ENCODE peak calls at places on chromosomes 3 and 15, in seven cellular contexts. C, P, R, U, W, I and Y are unnamed samples.

GRCh38 chr3:62876064-62876463 is 848 bp upstream of the CADPS start:
- DNase-seq in C (peak; percentile 64), P (peak; percentile 53), R (no peak), U (no peak), W (peak; percentile 56), I (no peak), Y (no peak)

GRCh38 chr3:185959609-185960517 is 22.0 kb upstream of the TRA2B start:
- DNase-seq in C (no peak), P (peak; percentile 37), R (no peak), U (no peak), W (peak; percentile 75), I (no peak), Y (no peak)

GRCh38 chr3:47324278-47324865 is 41.6 kb downstream of the KLHL18 start:
- DNase-seq in C (peak; percentile 47), P (peak; percentile 77), R (peak; percentile 19), U (peak; percentile 32), W (peak; percentile 90), I (peak; percentile 48), Y (peak; percentile 8)

GRCh38 chr3:188542196-188542595 is 388.2 kb downstream of the LPP start:
- DNase-seq in C (no peak), P (no peak), R (no peak), U (no peak), W (no peak), I (no peak), Y (no peak)

GRCh38 chr3:64650710-64651109 is 37.1 kb downstream of the ADAMTS9 start:
- DNase-seq in C (no peak), P (no peak), R (no peak), U (no peak), W (peak; percentile 33), I (no peak), Y (no peak)

GRCh38 chr3:30578986-30579579 is 27.3 kb upstream of the TGFBR2 start:
- DNase-seq in C (no peak), P (peak; percentile 21), R (no peak), U (no peak), W (no peak), I (no peak), Y (no peak)

GRCh38 chr15:36965561-36966342 is 134.6 kb downstream of the MEIS2 start:
- DNase-seq in C (no peak), P (peak; percentile 39), R (no peak), U (no peak), W (peak; percentile 76), I (no peak), Y (no peak)

GRCh38 chr15:95990833-95991232 is 339.7 kb upstream of the NR2F2 start:
- DNase-seq in C (no peak), P (no peak), R (no peak), U (no peak), W (peak; percentile 7), I (no peak), Y (no peak)

GRCh38 chr3:126546549-126547239 is 12.0 kb downstream of the C3orf22 start:
- DNase-seq in C (no peak), P (no peak), R (no peak), U (no peak), W (no peak), I (no peak), Y (no peak)

GRCh38 chr15:99956022-99956775 is 223.0 kb upstream of the LYSMD4 start:
- DNase-seq in C (no peak), P (no peak), R (no peak), U (no peak), W (no peak), I (no peak), Y (no peak)

GRCh38 chr15:29050870-29051269 is 165.1 kb downstream of the APBA2 start:
- DNase-seq in C (no peak), P (no peak), R (no peak), U (no peak), W (peak; percentile 52), I (no peak), Y (no peak)